ENCODE peak calls at places on chromosome 20, in eight cellular contexts. P, E, K, J, Y, B, F and O are unnamed samples.

GRCh38 chr20:49906101-49906604 is 9.2 kb downstream of the SPATA2 start:
- DNase-seq in P (no peak), E (no peak), K (no peak), J (no peak), Y (no peak), B (no peak), F (no peak), O (no peak)

GRCh38 chr20:36862857-36863668 is 12.9 kb upstream of the TLDC2 start:
- DNase-seq in P (no peak), E (peak), K (no peak), J (no peak), Y (peak), B (no peak), F (peak), O (peak)

GRCh38 chr20:53291548-53291947 is 302.1 kb downstream of the ZNF217 start:
- DNase-seq in P (no peak), E (no peak), K (no peak), J (no peak), Y (peak), B (no peak), F (peak), O (peak)

GRCh38 chr20:58310291-58310782 is 822 bp downstream of the RAB22A start:
- DNase-seq in P (no peak), E (peak), K (peak), J (no peak), Y (no peak), B (peak), F (no peak), O (no peak)

GRCh38 chr20:11101243-11101642 is 427.4 kb upstream of the JAG1 start:
- DNase-seq in P (no peak), E (no peak), K (peak), J (no peak), Y (no peak), B (no peak), F (no peak), O (no peak)

GRCh38 chr20:47489448-47489872 is 12.2 kb upstream of the NCOA3 start:
- DNase-seq in P (no peak), E (no peak), K (no peak), J (no peak), Y (no peak), B (no peak), F (no peak), O (no peak)

GRCh38 chr20:25310921-25311728 is 63.2 kb downstream of the PYGB start:
- DNase-seq in P (peak), E (no peak), K (peak), J (peak), Y (no peak), B (peak), F (no peak), O (no peak)

GRCh38 chr20:15760217-15760567 is 813.1 kb downstream of the KIF16B start:
- DNase-seq in P (no peak), E (peak), K (no peak), J (no peak), Y (peak), B (no peak), F (peak), O (no peak)

GRCh38 chr20:9458075-9458818 is 56.1 kb upstream of the LAMP5 start:
- DNase-seq in P (no peak), E (peak), K (no peak), J (no peak), Y (no peak), B (peak), F (no peak), O (no peak)
- TF ChIP-seq CTCF in P (no peak), E (peak), K (no peak), J (no peak), Y (peak), B (peak), F (peak), O (peak)

DNA sequence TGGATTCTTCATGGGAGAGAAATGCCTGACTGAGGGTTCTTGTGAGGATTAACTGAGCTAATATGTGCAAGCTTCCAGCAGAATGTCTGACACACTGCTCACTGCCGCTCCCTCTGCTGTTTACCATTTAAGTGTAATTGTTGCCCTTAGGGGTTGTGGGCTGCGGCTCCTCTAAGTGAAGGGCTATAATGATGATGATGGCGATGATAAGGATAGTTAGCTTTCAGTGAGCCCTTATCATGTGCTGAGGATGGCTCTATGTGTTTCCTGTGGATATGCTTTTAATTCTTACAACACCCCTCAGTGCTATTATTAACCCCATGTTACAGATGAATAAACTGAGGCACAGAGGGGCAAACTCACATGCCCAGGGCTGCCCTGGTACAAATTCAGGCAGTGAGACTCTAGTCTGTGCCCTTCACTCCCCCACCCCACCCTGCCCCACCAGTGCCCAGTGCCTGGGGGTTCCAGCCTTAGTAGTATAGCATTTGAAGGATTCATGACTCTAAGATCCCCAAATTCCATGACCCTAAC is 33.4 kb downstream of the TGM2 start:
- DNase-seq in P (no peak), E (no peak), K (no peak), J (no peak), Y (no peak), B (no peak), F (no peak), O (no peak)
- TF ChIP-seq CTCF in P (no peak), E (no peak), K (no peak), J (no peak), Y (no peak), B (no peak), F (no peak), O (no peak)

DNA sequence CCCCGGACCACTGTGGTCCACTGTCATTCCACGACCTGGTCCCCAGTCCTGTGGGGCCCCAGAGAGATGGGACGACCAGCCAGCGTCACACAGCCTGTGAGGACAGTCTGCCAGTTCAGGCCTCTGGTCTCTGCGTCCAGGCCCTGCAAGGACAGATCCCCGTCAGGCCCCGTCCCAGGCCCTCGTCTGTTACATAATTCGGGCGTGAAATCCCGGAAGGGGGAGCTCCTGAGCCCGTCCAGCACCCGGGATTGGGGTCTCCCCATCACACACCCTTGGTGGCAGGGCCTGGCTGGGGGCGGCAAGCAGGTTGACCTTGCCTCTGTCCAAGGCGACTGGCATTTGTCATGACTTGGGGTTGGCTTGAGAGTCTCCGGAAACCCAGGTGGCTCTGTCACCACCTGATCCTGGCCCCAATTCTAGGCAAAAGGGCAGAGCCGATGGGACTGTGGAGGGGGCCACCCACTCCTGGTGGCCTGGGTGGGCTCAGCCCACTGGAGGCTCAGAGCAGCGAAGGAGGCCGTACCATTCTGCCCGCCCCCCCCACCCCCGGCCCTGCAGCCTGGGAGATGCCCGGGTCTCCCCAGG is 73.8 kb upstream of the GATA5 start:
- DNase-seq in P (no peak), E (no peak), K (no peak), J (no peak), Y (no peak), B (no peak), F (no peak), O (no peak)
- TF ChIP-seq CTCF in P (no peak), E (no peak), K (no peak), J (no peak), Y (no peak), B (no peak), F (no peak), O (no peak)

GRCh38 chr20:844473-845225 is 11.1 kb downstream of the FAM110A start:
- DNase-seq in P (peak), E (peak), K (peak), J (peak), Y (peak), B (peak), F (peak), O (peak)
- TF ChIP-seq CTCF in P (no peak), E (no peak), K (no peak), J (no peak), Y (no peak), B (no peak), F (no peak), O (no peak)

GRCh38 chr20:45985573-45985972 is 13.6 kb upstream of the ZNF335 start:
- DNase-seq in P (no peak), E (no peak), K (no peak), J (no peak), Y (peak), B (peak), F (no peak), O (no peak)
- TF ChIP-seq CTCF in P (no peak), E (no peak), K (peak), J (no peak), Y (no peak), B (peak), F (no peak), O (no peak)